ENCODE peak calls at places on chromosomes 3 and 15, in five cellular contexts. W, C, D, S and H are unnamed samples.

GRCh38 chr3:32401541-32402052 is 9.9 kb downstream of the CMTM7 start:
- DNase-seq in W (peak), C (peak), D (peak), S (peak), H (peak)

GRCh38 chr3:176293277-176293676 is 904.0 kb downstream of the TBL1XR1 start:
- DNase-seq in W (no peak), S (no peak), D (no peak), C (no peak), H (no peak)

GRCh38 chr3:155485897-155486296 is 192.4 kb upstream of the STRIT1 start:
- DNase-seq in C (no peak), S (no peak), D (no peak), W (no peak), H (no peak)

GRCh38 chr15:69597061-69597592 is 144.5 kb downstream of the RPLP1 start:
- DNase-seq in S (no peak), W (no peak), C (peak), D (no peak), H (no peak)

GRCh38 chr3:123348471-123349200 is 100.3 kb downstream of the ADCY5 start:
- DNase-seq in D (no peak), S (no peak), C (no peak), W (no peak), H (no peak)

GRCh38 chr3:160200328-160200727 is 24.9 kb upstream of the C3orf80 start:
- DNase-seq in W (peak), D (no peak), S (no peak), C (no peak), H (no peak)

GRCh38 chr3:132445812-132446211 is 28.5 kb downstream of the DNAJC13 start:
- DNase-seq in D (no peak), S (no peak), C (no peak), W (peak), H (no peak)

GRCh38 chr3:27467545-27467944 is 16.6 kb downstream of the SLC4A7 start:
- DNase-seq in S (no peak), C (no peak), W (peak), D (no peak), H (peak)

GRCh38 chr15:82545002-82545401 is 4.7 kb upstream of the RPS17 start:
- DNase-seq in D (no peak), S (no peak), C (no peak), W (no peak), H (no peak)

GRCh38 chr3:173732237-173732636 is 334.7 kb downstream of the NLGN1 start:
- DNase-seq in D (no peak), W (no peak), C (no peak), S (no peak), H (no peak)

GRCh38 chr3:144167634-144168033 is 196.0 kb downstream of the DIPK2A start:
- DNase-seq in C (no peak), W (no peak), S (no peak), D (no peak), H (no peak)

GRCh38 chr3:105997800-105998526 is 129.2 kb upstream of the CBLB start:
- DNase-seq in W (peak), S (no peak), C (peak), D (no peak), H (no peak)

GRCh38 chr3:41690766-41691563 is 270.9 kb downstream of the ULK4 start:
- DNase-seq in S (no peak), W (peak), C (no peak), D (no peak), H (no peak)

GRCh38 chr3:38616658-38617057 is 32.8 kb downstream of the SCN5A start:
- DNase-seq in D (no peak), W (no peak), S (no peak), C (no peak), H (no peak)

GRCh38 chr3:103410231-103410630 is 975.4 kb downstream of the ZPLD1 start:
- DNase-seq in W (no peak), D (no peak), S (no peak), C (no peak), H (no peak)
- TF ChIP-seq CTCF in W (no peak), D (peak), S (no peak), C (no peak), H (no peak)

GRCh38 chr3:36729204-36730056 is 34.9 kb downstream of the DCLK3 start:
- DNase-seq in S (no peak), W (peak), C (no peak), D (no peak), H (peak)
- TF ChIP-seq CTCF in S (peak), W (peak), C (peak), D (peak), H (peak)

GRCh38 chr3:104631254-104631653 is 735.5 kb upstream of the ALCAM start:
- DNase-seq in C (no peak), D (no peak), S (no peak), W (no peak), H (no peak)

GRCh38 chr3:104632521-104632920 is 734.2 kb upstream of the ALCAM start:
- DNase-seq in S (no peak), W (peak), C (no peak), D (no peak), H (no peak)

GRCh38 chr3:104632947-104633346 is 733.8 kb upstream of the ALCAM start:
- DNase-seq in W (no peak), D (no peak), S (no peak), C (no peak), H (no peak)

DNA sequence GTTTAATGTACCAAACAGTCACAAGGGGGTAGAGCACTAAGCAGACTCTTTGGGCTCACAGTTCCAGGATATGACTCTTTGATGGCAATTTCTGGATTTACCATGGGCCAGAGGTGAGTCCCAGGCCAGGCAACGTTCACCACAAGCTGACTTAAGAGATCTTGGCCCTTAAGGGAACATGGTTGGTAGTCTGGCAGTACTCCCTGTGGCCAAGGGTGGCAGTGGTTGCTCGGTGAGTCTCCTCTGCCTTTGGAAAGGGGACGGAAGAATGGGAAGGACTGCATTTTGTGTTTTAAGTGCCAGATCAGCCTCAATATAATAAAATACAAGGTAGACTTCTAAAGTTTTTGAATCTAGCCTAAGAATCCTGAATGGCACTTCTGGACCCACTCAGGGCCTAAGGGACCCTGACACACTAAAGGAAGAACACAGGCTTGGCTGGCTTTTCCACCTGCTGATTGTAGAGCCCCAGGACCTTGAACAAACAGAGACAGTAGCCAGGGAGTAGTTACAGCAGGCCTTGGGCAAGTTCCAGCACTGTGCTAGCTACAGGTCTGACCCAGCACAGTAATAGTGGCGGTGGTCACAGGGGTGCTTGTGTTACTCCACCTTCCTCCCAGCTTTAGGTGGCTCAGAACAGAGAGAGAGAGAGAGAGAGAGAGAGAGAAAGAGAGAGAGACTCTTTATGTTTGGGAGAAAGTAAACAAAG is 730.7 kb upstream of the ALCAM start:
- DNase-seq in C (no peak), D (no peak), S (no peak), W (no peak), H (no peak)
- TF ChIP-seq CTCF in C (no peak), D (no peak), S (no peak), W (peak), H (no peak)

GRCh38 chr3:71245971-71246860 is 337.3 kb downstream of the FOXP1 start:
- DNase-seq in D (no peak), S (no peak), C (peak), W (no peak), H (no peak)

GRCh38 chr3:71245052-71245488 is 338.5 kb downstream of the FOXP1 start:
- DNase-seq in C (peak), S (no peak), W (peak), D (no peak), H (no peak)

GRCh38 chr3:71247948-71248315 is 335.6 kb downstream of the FOXP1 start:
- DNase-seq in D (no peak), C (peak), W (no peak), S (no peak), H (no peak)

GRCh38 chr3:71250026-71250425 is 333.5 kb downstream of the FOXP1 start:
- DNase-seq in C (peak), D (no peak), S (no peak), W (no peak), H (no peak)

GRCh38 chr3:71247221-71247947 is 336.1 kb downstream of the FOXP1 start:
- DNase-seq in S (no peak), C (peak), W (no peak), D (no peak), H (no peak)
- TF ChIP-seq CTCF in S (no peak), C (no peak), W (no peak), D (no peak), H (no peak)

GRCh38 chr3:13192471-13193213 is 119.4 kb upstream of the IQSEC1 start:
- DNase-seq in W (no peak), S (no peak), D (peak), C (no peak), H (no peak)
- TF ChIP-seq CTCF in W (peak), S (no peak), D (peak), C (no peak), H (no peak)

GRCh38 chr3:77042892-77043291 is 3.0 kb downstream of the ROBO2 start:
- DNase-seq in W (no peak), S (no peak), D (no peak), C (no peak), H (no peak)
- TF ChIP-seq CTCF in W (no peak), S (no peak), D (no peak), C (no peak), H (no peak)

GRCh38 chr3:13415236-13416001 is 4.7 kb downstream of the NUP210 start:
- DNase-seq in W (no peak), C (no peak), D (no peak), S (no peak), H (no peak)

GRCh38 chr3:13419356-13420050 is 619 bp downstream of the NUP210 start:
- DNase-seq in C (no peak), S (peak), D (peak), W (no peak), H (peak)

GRCh38 chr3:13414040-13414729 is 5.9 kb downstream of the NUP210 start:
- DNase-seq in C (peak), D (no peak), S (peak), W (no peak), H (peak)

GRCh38 chr3:13420051-13420816 is at the start of gene NUP210:
- DNase-seq in D (peak), C (no peak), S (peak), W (no peak), H (peak)

GRCh38 chr3:13416002-13416793 is 3.9 kb downstream of the NUP210 start:
- DNase-seq in D (peak), S (no peak), W (no peak), C (no peak), H (no peak)
- TF ChIP-seq CTCF in D (peak), S (no peak), W (no peak), C (no peak), H (peak)